ENCODE peak calls at places on chromosomes 11 and 22, in six cellular contexts. One of them, this sample, is unnamed.
A peak's percentile ranks its signal among the peaks of the same experiment; 100 is the strongest.

GRCh38 chr11:19499999-19500398 is 212.6 kb upstream of the NAV2 start:
- DNase-seq in GM12878: no peak
- DNase-seq in H1: no peak
- DNase-seq in HepG2: no peak
- DNase-seq in K562: no peak
- DNase-seq in GM12891: no peak
- DNase-seq in this sample: no peak

GRCh38 chr11:8092587-8093424 is 11.8 kb downstream of the TUB start:
- DNase-seq in HepG2: peak; percentile 58
- DNase-seq in GM12891: peak; percentile 72
- DNase-seq in H1: peak; percentile 71
- DNase-seq in GM12878: no peak
- DNase-seq in K562: peak; percentile 88
- DNase-seq in this sample: peak; percentile 56

GRCh38 chr22:25368271-25368670 is 148.8 kb downstream of the CRYBB2 start:
- DNase-seq in HepG2: no peak
- DNase-seq in K562: no peak
- DNase-seq in GM12878: no peak
- DNase-seq in GM12891: no peak
- DNase-seq in H1: no peak
- DNase-seq in this sample: no peak

GRCh38 chr11:102006835-102007566 is 40.2 kb upstream of the CFAP300 start:
- DNase-seq in H1: no peak
- DNase-seq in K562: no peak
- DNase-seq in GM12878: no peak
- DNase-seq in HepG2: peak; percentile 71
- DNase-seq in GM12891: no peak
- DNase-seq in this sample: no peak

GRCh38 chr22:46756097-46756496 is 6.4 kb upstream of the TBC1D22A start:
- DNase-seq in GM12891: no peak
- DNase-seq in GM12878: no peak
- DNase-seq in H1: no peak
- DNase-seq in K562: no peak
- DNase-seq in HepG2: no peak
- DNase-seq in this sample: no peak

GRCh38 chr11:40118026-40118425 is 1341.4 kb downstream of the LRRC4C start:
- DNase-seq in HepG2: no peak
- DNase-seq in K562: no peak
- DNase-seq in GM12891: no peak
- DNase-seq in H1: no peak
- DNase-seq in GM12878: no peak
- DNase-seq in this sample: no peak

GRCh38 chr11:45091563-45092392 is 54.7 kb upstream of the PRDM11 start:
- DNase-seq in K562: no peak
- DNase-seq in GM12891: no peak
- DNase-seq in GM12878: no peak
- DNase-seq in H1: peak; percentile 77
- DNase-seq in HepG2: no peak
- DNase-seq in this sample: no peak

GRCh38 chr11:118923721-118924587 is 1.8 kb downstream of the BCL9L start:
- DNase-seq in HepG2: no peak
- DNase-seq in K562: no peak
- DNase-seq in GM12891: no peak
- DNase-seq in GM12878: no peak
- DNase-seq in H1: peak; percentile 43
- DNase-seq in this sample: no peak

GRCh38 chr11:61037694-61038093 is 64.6 kb upstream of the CD5 start:
- DNase-seq in K562: no peak
- DNase-seq in GM12891: no peak
- DNase-seq in GM12878: no peak
- DNase-seq in HepG2: no peak
- DNase-seq in H1: no peak
- DNase-seq in this sample: no peak

GRCh38 chr11:111735262-111736116 is 30.7 kb downstream of the PPP2R1B start:
- DNase-seq in H1: no peak
- DNase-seq in GM12891: no peak
- DNase-seq in GM12878: no peak
- DNase-seq in K562: no peak
- DNase-seq in HepG2: no peak
- DNase-seq in this sample: no peak

GRCh38 chr22:23259916-23260644 is 79.8 kb downstream of the BCR start:
- DNase-seq in HepG2: no peak
- DNase-seq in GM12891: no peak
- DNase-seq in H1: peak; percentile 71
- DNase-seq in K562: peak; percentile 69
- DNase-seq in GM12878: no peak
- DNase-seq in this sample: no peak

GRCh38 chr22:32985899-32986772 is 72.0 kb downstream of the SYN3 start:
- DNase-seq in HepG2: peak; percentile 70
- DNase-seq in K562: peak; percentile 67
- DNase-seq in GM12891: peak; percentile 33
- DNase-seq in H1: peak; percentile 86
- DNase-seq in GM12878: no peak
- DNase-seq in this sample: peak; percentile 23

GRCh38 chr11:128593281-128593680 is 5.9 kb upstream of the ETS1 start:
- DNase-seq in H1: no peak
- DNase-seq in GM12878: no peak
- DNase-seq in GM12891: no peak
- DNase-seq in HepG2: no peak
- DNase-seq in K562: no peak
- DNase-seq in this sample: no peak

GRCh38 chr11:125069796-125070195 is 6.7 kb downstream of the SLC37A2 start:
- DNase-seq in K562: no peak
- DNase-seq in H1: no peak
- DNase-seq in GM12878: no peak
- DNase-seq in GM12891: no peak
- DNase-seq in HepG2: no peak
- DNase-seq in this sample: no peak

DNA sequence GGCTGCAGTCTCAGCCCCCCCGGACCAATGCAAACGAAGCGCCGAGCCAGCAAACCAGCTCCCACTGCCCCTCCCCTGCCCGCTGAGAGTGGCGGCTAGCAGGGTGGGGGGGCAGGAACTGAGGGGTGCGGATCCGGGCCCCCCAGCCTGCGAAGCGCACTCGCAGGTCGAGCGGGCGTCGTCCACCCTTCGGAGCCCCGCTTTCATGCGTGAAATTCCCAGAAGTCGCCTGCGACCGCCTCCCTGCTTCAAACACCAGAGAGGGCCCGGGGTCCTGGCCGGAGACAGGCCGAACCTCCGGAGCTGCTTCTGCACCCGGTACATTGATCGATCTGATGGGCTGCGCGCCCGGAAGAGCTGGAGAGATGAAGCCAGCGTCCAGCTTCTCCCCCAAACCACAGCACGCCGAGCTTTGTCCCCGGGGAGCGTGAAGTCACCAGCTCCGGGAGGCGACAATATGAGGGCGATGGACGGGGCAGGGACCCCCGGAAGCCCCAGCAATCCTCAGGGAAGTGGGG is 646 bp upstream of the PATZ1 start:
- DNase-seq in H1: no peak
- DNase-seq in K562: peak; percentile 57
- DNase-seq in GM12891: peak; percentile 75
- DNase-seq in HepG2: peak; percentile 68
- DNase-seq in GM12878: no peak
- DNase-seq in this sample: peak; percentile 63
- TF ChIP-seq POLR2A in H1: peak; percentile 38
- TF ChIP-seq POLR2A in K562: no peak
- TF ChIP-seq POLR2A in GM12891: peak; percentile 57
- TF ChIP-seq POLR2A in HepG2: peak; percentile 16
- TF ChIP-seq POLR2A in GM12878: peak; percentile 20
- TF ChIP-seq POLR2A in this sample: peak; percentile 52

DNA sequence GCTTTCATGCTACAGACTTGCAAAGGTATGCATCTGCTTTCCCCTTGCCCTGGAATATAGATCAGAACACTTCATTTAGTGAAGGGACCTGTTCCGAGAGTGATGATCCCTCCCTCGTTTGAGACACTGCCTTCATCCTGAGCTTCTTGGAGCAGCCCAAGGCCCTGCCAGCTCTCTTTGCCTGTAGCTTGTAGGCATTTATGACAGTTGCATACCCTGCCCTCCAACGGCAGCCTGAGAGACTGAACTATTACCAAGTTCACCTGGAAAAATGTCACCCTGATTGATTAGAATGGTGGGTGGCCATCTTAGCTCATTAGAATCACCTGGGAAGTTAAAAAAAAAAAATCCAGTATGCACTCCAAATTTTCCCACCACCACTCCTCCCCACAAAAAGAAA is 1.5 kb downstream of the MICAL3 start:
- DNase-seq in HepG2: no peak
- DNase-seq in K562: no peak
- DNase-seq in GM12878: no peak
- DNase-seq in GM12891: no peak
- DNase-seq in H1: no peak
- DNase-seq in this sample: no peak
- TF ChIP-seq TAF1 in HepG2: no peak
- TF ChIP-seq TAF1 in K562: no peak
- TF ChIP-seq TAF1 in GM12878: no peak
- TF ChIP-seq TAF1 in GM12891: no peak
- TF ChIP-seq TAF1 in H1: no peak
- TF ChIP-seq TAF1 in this sample: no peak

GRCh38 chr11:83194284-83195175 is 1.0 kb downstream of the ANKRD42 start:
- DNase-seq in H1: peak; percentile 57
- DNase-seq in GM12878: no peak
- DNase-seq in HepG2: peak; percentile 38
- DNase-seq in GM12891: peak; percentile 33
- DNase-seq in K562: peak; percentile 25
- DNase-seq in this sample: peak; percentile 47
- TF ChIP-seq POLR2AphosphoS5 in H1: no peak
- TF ChIP-seq POLR2AphosphoS5 in GM12878: peak; percentile 49
- TF ChIP-seq POLR2AphosphoS5 in HepG2: no peak
- TF ChIP-seq POLR2AphosphoS5 in GM12891: no peak
- TF ChIP-seq POLR2AphosphoS5 in K562: no peak
- TF ChIP-seq POLR2AphosphoS5 in this sample: no peak

DNA sequence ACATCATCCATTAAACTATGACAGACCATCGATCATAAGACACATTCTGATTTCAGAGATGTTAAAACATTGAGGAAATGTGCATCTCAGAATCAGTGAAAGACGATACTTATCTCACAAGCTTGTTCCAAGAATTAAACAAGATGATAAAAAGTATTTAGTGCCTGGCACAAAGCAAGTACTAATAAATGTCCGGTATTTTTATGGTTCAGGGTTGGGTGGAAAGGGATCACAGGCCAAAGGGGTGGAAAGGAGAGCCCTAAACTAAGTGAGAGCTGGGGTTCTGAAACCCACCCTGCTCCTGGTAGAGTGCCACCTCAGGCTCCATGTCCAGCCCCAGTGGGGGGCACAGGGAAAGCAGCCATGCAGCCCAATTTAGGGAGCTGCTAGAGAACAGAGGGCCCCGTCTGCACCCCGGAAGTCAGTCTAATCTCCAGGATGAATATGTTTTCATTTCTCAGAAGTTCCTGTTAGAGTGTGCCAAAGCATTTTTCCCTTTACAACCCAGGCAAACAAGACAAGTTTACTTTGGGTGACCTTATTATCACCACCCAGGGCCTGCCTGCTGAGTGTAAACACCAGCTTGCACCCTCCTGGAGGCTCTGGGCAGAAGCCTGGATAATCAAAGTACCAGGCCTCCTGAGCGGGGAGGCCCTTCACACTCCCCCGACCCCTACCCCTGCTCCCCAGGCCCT is 3.8 kb upstream of the CREB3L1 start:
- DNase-seq in K562: no peak
- DNase-seq in HepG2: peak; percentile 62
- DNase-seq in H1: no peak
- DNase-seq in GM12878: no peak
- DNase-seq in GM12891: no peak
- DNase-seq in this sample: no peak
- TF ChIP-seq POLR2A in K562: no peak
- TF ChIP-seq POLR2A in HepG2: no peak
- TF ChIP-seq POLR2A in H1: no peak
- TF ChIP-seq POLR2A in GM12878: no peak
- TF ChIP-seq POLR2A in GM12891: no peak
- TF ChIP-seq POLR2A in this sample: no peak

DNA sequence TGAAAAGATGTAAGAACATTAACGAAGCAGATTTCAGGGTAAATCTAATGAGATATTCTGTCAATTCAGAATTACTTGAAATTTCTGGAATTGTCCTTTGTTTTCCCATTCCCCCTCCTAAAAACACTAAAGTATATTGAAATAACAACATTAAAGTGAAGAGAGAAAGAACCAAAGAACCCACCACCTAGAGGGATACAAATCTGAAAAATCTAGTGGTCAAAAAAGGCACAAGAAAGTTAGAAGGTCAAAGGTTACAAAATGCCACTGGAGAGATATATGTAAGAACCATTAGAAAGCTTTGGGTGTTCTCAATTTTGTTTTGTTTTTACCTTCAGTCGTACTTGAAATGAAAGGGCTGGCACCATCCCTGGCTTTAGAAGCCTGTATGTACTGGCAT is 57.9 kb downstream of the DENND5A start:
- DNase-seq in HepG2: no peak
- DNase-seq in GM12891: no peak
- DNase-seq in K562: no peak
- DNase-seq in H1: no peak
- DNase-seq in GM12878: no peak
- DNase-seq in this sample: no peak
- TF ChIP-seq TAF1 in HepG2: no peak
- TF ChIP-seq TAF1 in GM12891: no peak
- TF ChIP-seq TAF1 in K562: no peak
- TF ChIP-seq TAF1 in H1: no peak
- TF ChIP-seq TAF1 in GM12878: no peak
- TF ChIP-seq TAF1 in this sample: no peak

This sample was measured in GM12892.